ENCODE peak calls at places on chromosome 13, in five cellular contexts. Q is fibroblast of pulmonary artery; O is GM04503; D is stimulated activated naive B cell treated with anti-CD40 and anti-IgM and Interleukin-4, amounts not matched to agents 10 μg/mL and 1 μg/mL and 100 μg/mL, for 72 hours; J is foreskin fibroblast. Y is an unnamed sample.

GRCh38 chr13:31896427-31896826 is 135.1 kb upstream of the FRY start:
- DNase-seq in Q (peak; percentile 68), O (peak; percentile 94), D (no peak), J (peak; percentile 86), Y (peak; percentile 51)

GRCh38 chr13:50699874-50700663 is 143.4 kb downstream of the DLEU7 start:
- DNase-seq in Q (no peak), O (no peak), D (no peak), J (no peak), Y (no peak)

GRCh38 chr13:113216165-113217056 is 7.0 kb downstream of the CUL4A start:
- DNase-seq in Q (peak; percentile 60), O (no peak), D (no peak), J (peak; percentile 86), Y (peak; percentile 49)

GRCh38 chr13:101751488-101751887 is 299.0 kb downstream of the ITGBL1 start:
- DNase-seq in Q (peak; percentile 88), O (no peak), D (no peak), J (peak; percentile 93), Y (peak; percentile 90)

GRCh38 chr13:39251340-39251739 is 213.1 kb downstream of the NHLRC3 start:
- DNase-seq in Q (no peak), O (no peak), D (no peak), J (no peak), Y (no peak)

GRCh38 chr13:46315491-46316075 is 71.5 kb downstream of the RUBCNL start:
- DNase-seq in Q (no peak), O (no peak), D (no peak), J (no peak), Y (no peak)

GRCh38 chr13:42284068-42284467 is 12.1 kb downstream of the AKAP11 start:
- DNase-seq in Q (no peak), O (no peak), D (no peak), J (no peak), Y (no peak)

GRCh38 chr13:76380436-76381065 is 505.7 kb downstream of the KCTD12 start:
- DNase-seq in Q (peak; percentile 44), O (no peak), D (no peak), J (no peak), Y (no peak)

GRCh38 chr13:53137777-53138176 is 109.2 kb downstream of the OLFM4 start:
- DNase-seq in Q (peak; percentile 92), O (peak; percentile 11), D (no peak), J (peak; percentile 45), Y (peak; percentile 80)

GRCh38 chr13:73428137-73428536 is 369.3 kb downstream of the KLF5 start:
- DNase-seq in Q (peak; percentile 80), O (no peak), D (no peak), J (no peak), Y (peak; percentile 28)

GRCh38 chr13:106416645-106417044 is 118.8 kb downstream of the EFNB2 start:
- DNase-seq in Q (no peak), O (no peak), D (no peak), J (no peak), Y (no peak)

GRCh38 chr13:110062777-110063442 is 244.0 kb downstream of the COL4A1 start:
- DNase-seq in Q (no peak), O (no peak), D (no peak), J (no peak), Y (no peak)

GRCh38 chr13:100423375-100423774 is 165.2 kb downstream of the GGACT start:
- DNase-seq in Q (peak; percentile 26), O (no peak), D (no peak), J (peak; percentile 47), Y (peak; percentile 12)

GRCh38 chr13:47708386-47708785 is 292.7 kb downstream of the SUCLA2 start:
- DNase-seq in Q (peak; percentile 52), O (peak; percentile 8), D (no peak), J (peak; percentile 55), Y (no peak)

GRCh38 chr13:111049791-111050538 is 65.1 kb upstream of the ARHGEF7 start:
- DNase-seq in Q (peak; percentile 42), O (no peak), D (no peak), J (peak; percentile 56), Y (no peak)

GRCh38 chr13:104584481-104584880 is 1518.3 kb upstream of the SLC10A2 start:
- DNase-seq in Q (peak; percentile 51), O (no peak), D (no peak), J (peak; percentile 6), Y (no peak)

GRCh38 chr13:26953273-26953672 is 192.7 kb upstream of the GPR12 start:
- DNase-seq in Q (no peak), O (no peak), D (no peak), J (no peak), Y (no peak)

GRCh38 chr13:38914070-38914469 is 76.6 kb downstream of the STOML3 start:
- DNase-seq in Q (no peak), O (no peak), D (no peak), J (no peak), Y (no peak)

GRCh38 chr13:113534236-113534860 is 43.8 kb upstream of the DCUN1D2 start:
- DNase-seq in Q (no peak), O (no peak), D (no peak), J (no peak), Y (no peak)

GRCh38 chr13:67971291-67971690 is 741.2 kb upstream of the PCDH9 start:
- DNase-seq in Q (no peak), O (no peak), D (no peak), J (no peak), Y (no peak)

GRCh38 chr13:31051999-31052398 is 109.7 kb downstream of the HSPH1 start:
- DNase-seq in Q (no peak), O (no peak), D (no peak), J (no peak), Y (no peak)

GRCh38 chr13:97911311-97912138 is 42.0 kb upstream of the IPO5 start:
- DNase-seq in Q (no peak), O (no peak), D (no peak), J (peak; percentile 60), Y (no peak)

GRCh38 chr13:109154146-109154545 is 524.7 kb downstream of the MYO16 start:
- DNase-seq in Q (no peak), O (no peak), D (no peak), J (no peak), Y (no peak)

GRCh38 chr13:94950303-94950702 is 238.0 kb upstream of the SOX21 start:
- DNase-seq in Q (peak; percentile 16), O (no peak), D (no peak), J (no peak), Y (no peak)

GRCh38 chr13:27839809-27840467 is 47.7 kb downstream of the GSX1 start:
- DNase-seq in Q (no peak), O (no peak), D (no peak), J (no peak), Y (no peak)

GRCh38 chr13:75877092-75877491 is 241.0 kb downstream of the LMO7 start:
- DNase-seq in Q (no peak), O (no peak), D (no peak), J (no peak), Y (no peak)

GRCh38 chr13:77876176-77876575 is 42.5 kb downstream of the EDNRB start:
- DNase-seq in Q (peak; percentile 20), O (no peak), D (no peak), J (peak; percentile 7), Y (peak; percentile 21)

GRCh38 chr13:100666124-100666523 is 8.5 kb downstream of the TMTC4 start:
- DNase-seq in Q (peak; percentile 41), O (no peak), D (no peak), J (peak; percentile 77), Y (peak; percentile 32)

GRCh38 chr13:87712012-87712411 is 40.8 kb downstream of the SLITRK5 start:
- DNase-seq in Q (no peak), O (no peak), D (no peak), J (no peak), Y (no peak)

Y was measured in fibroblast of the conjunctiva.